ENCODE peak calls at places on chromosomes 5 and 9, in eight cellular contexts. Y, K, T, D, Z, S, L and E are unnamed samples.

GRCh38 chr9:124812401-124813016 is 35.6 kb downstream of the OLFML2A start:
- DNase-seq in Y (no peak), K (no peak), T (no peak), D (peak), Z (peak), S (peak), L (no peak), E (no peak)

GRCh38 chr5:54985301-54986268 is at the start of gene ESM1:
- DNase-seq in Y (no peak), K (peak), T (no peak), D (peak), Z (peak), S (no peak), L (no peak), E (no peak)

GRCh38 chr5:5105531-5105930 is 34.6 kb upstream of the ADAMTS16 start:
- DNase-seq in Y (no peak), K (no peak), T (no peak), D (no peak), Z (no peak), S (no peak), L (no peak), E (no peak)

GRCh38 chr5:161411156-161411555 is 135.4 kb downstream of the GABRB2 start:
- DNase-seq in Y (no peak), K (no peak), T (no peak), D (no peak), Z (no peak), S (no peak), L (no peak), E (no peak)

GRCh38 chr9:105444130-105444529 is 3.7 kb upstream of the FSD1L start:
- DNase-seq in Y (no peak), K (peak), T (no peak), D (no peak), Z (no peak), S (no peak), L (no peak), E (no peak)

GRCh38 chr5:129018836-129019235 is 53.5 kb downstream of the SLC27A6 start:
- DNase-seq in Y (no peak), K (no peak), T (no peak), D (no peak), Z (no peak), S (no peak), L (no peak), E (no peak)

GRCh38 chr5:132424167-132424935 is 54.8 kb downstream of the SLC22A5 start:
- DNase-seq in Y (peak), K (no peak), T (no peak), D (no peak), Z (no peak), S (no peak), L (no peak), E (no peak)

GRCh38 chr5:431001-431710 is 11.8 kb upstream of the EXOC3 start:
- DNase-seq in Y (peak), K (no peak), T (no peak), D (no peak), Z (peak), S (no peak), L (peak), E (peak)

GRCh38 chr9:16561121-16561520 is 309.3 kb downstream of the BNC2 start:
- DNase-seq in Y (no peak), K (no peak), T (no peak), D (no peak), Z (no peak), S (no peak), L (no peak), E (no peak)

GRCh38 chr5:160421625-160422258 is at the start of gene PTTG1:
- DNase-seq in Y (peak), K (peak), T (peak), D (peak), Z (peak), S (peak), L (peak), E (peak)

GRCh38 chr9:7097040-7097715 is 339.4 kb downstream of the KDM4C start:
- DNase-seq in Y (no peak), K (no peak), T (no peak), D (no peak), Z (no peak), S (no peak), L (no peak), E (no peak)

GRCh38 chr5:135353952-135354721 is 44.9 kb downstream of the MACROH2A1 start:
- DNase-seq in Y (no peak), K (no peak), T (no peak), D (peak), Z (peak), S (no peak), L (no peak), E (no peak)

GRCh38 chr9:115524467-115525059 is 406.6 kb upstream of the TNC start:
- DNase-seq in Y (peak), K (peak), T (peak), D (peak), Z (peak), S (no peak), L (peak), E (peak)

GRCh38 chr5:100496296-100496695 is 38.9 kb upstream of the FAM174A start:
- DNase-seq in Y (no peak), K (no peak), T (no peak), D (peak), Z (no peak), S (no peak), L (no peak), E (no peak)

GRCh38 chr5:1140188-1140817 is 28.4 kb upstream of the SLC12A7 start:
- DNase-seq in Y (peak), K (peak), T (peak), D (peak), Z (peak), S (peak), L (peak), E (peak)

GRCh38 chr9:82273121-82273520 is 284.5 kb downstream of the SPATA31D1 start:
- DNase-seq in Y (no peak), K (no peak), T (no peak), D (peak), Z (peak), S (no peak), L (no peak), E (no peak)

GRCh38 chr9:122087406-122088200 is 5.5 kb downstream of the TTLL11 start:
- DNase-seq in Y (no peak), K (no peak), T (no peak), D (peak), Z (peak), S (no peak), L (no peak), E (no peak)

GRCh38 chr5:28265877-28266276 is 1227.5 kb upstream of the CDH9 start:
- DNase-seq in Y (no peak), K (no peak), T (no peak), D (no peak), Z (no peak), S (no peak), L (no peak), E (no peak)

GRCh38 chr5:135398160-135398854 is 724 bp downstream of the MACROH2A1 start:
- DNase-seq in Y (peak), K (no peak), T (no peak), D (no peak), Z (peak), S (no peak), L (peak), E (peak)

GRCh38 chr5:33475706-33476105 is 34.9 kb downstream of the TARS1 start:
- DNase-seq in Y (no peak), K (no peak), T (no peak), D (no peak), Z (no peak), S (no peak), L (no peak), E (no peak)

GRCh38 chr9:38035873-38036272 is 33.2 kb downstream of the SHB start:
- DNase-seq in Y (no peak), K (no peak), T (no peak), D (peak), Z (peak), S (no peak), L (no peak), E (no peak)

GRCh38 chr9:128621730-128622455 is 34.8 kb downstream of the DYNC2I2 start:
- DNase-seq in Y (no peak), K (no peak), T (no peak), D (no peak), Z (no peak), S (no peak), L (no peak), E (no peak)

GRCh38 chr9:22228542-22228941 is 218.1 kb upstream of the DMRTA1 start:
- DNase-seq in Y (no peak), K (no peak), T (peak), D (no peak), Z (no peak), S (no peak), L (no peak), E (no peak)